ENCODE peak calls at places on chromosomes 4 and X, in ten cellular contexts. U is nephron progenitor cell, O is fibroblast of mammary gland, I is upper lobe of right lung, S is foreskin keratinocyte, L is AG10803, T is K562, Q is body of pancreas, F is kidney epithelial cell, Y is left ventricle myocardium inferior. G is an unnamed sample.

GRCh38 chr4:110087116-110087708 is 111.2 kb downstream of the ELOVL6 start:
- DNase-seq in U (no peak), O (peak), I (no peak), S (peak), L (peak), T (no peak), Q (no peak), F (peak), Y (no peak), G (no peak)

GRCh38 chr4:3415471-3416141 is 26.2 kb upstream of the HGFAC start:
- DNase-seq in U (no peak), O (no peak), I (peak), S (no peak), L (no peak), T (no peak), Q (no peak), F (no peak), Y (no peak), G (no peak)

GRCh38 chr4:20260821-20261220 is 9.1 kb downstream of the SLIT2 start:
- DNase-seq in U (no peak), O (no peak), I (no peak), S (no peak), L (peak), T (no peak), Q (no peak), F (no peak), Y (no peak), G (no peak)

GRCh38 chr4:79015406-79015805 is 76.2 kb upstream of the PAQR3 start:
- DNase-seq in U (no peak), O (no peak), I (no peak), S (no peak), L (no peak), T (no peak), Q (no peak), F (no peak), Y (no peak), G (no peak)

GRCh38 chrX:77440310-77440709 is 6.9 kb upstream of the FGF16 start:
- DNase-seq in U (no peak), O (no peak), I (no peak), S (no peak), L (no peak), T (no peak), Q (no peak), F (no peak), Y (no peak), G (no peak)

GRCh38 chr4:108247511-108248088 is 78.9 kb upstream of the LEF1 start:
- DNase-seq in U (peak), O (no peak), I (peak), S (peak), L (no peak), T (no peak), Q (peak), F (no peak), Y (no peak), G (no peak)

GRCh38 chr4:156476359-156476758 is 495.2 kb downstream of the PDGFC start:
- DNase-seq in U (no peak), O (peak), I (no peak), S (peak), L (peak), T (no peak), Q (no peak), F (peak), Y (no peak), G (no peak)

GRCh38 chr4:76630748-76631147 is 195.7 kb downstream of the SHROOM3 start:
- DNase-seq in U (no peak), O (no peak), I (no peak), S (no peak), L (peak), T (no peak), Q (no peak), F (no peak), Y (no peak), G (no peak)

GRCh38 chrX:105635794-105636193 is 186.5 kb upstream of the NRK start:
- DNase-seq in U (no peak), O (no peak), I (no peak), S (no peak), L (no peak), T (no peak), Q (no peak), F (no peak), Y (no peak), G (no peak)

GRCh38 chrX:46381630-46382029 is 163.6 kb downstream of the ZNF674 start:
- DNase-seq in U (peak), O (peak), I (no peak), S (no peak), L (peak), T (peak), Q (no peak), F (no peak), Y (no peak), G (peak)

GRCh38 chrX:46382595-46382994 is 162.6 kb downstream of the ZNF674 start:
- DNase-seq in U (no peak), O (no peak), I (no peak), S (no peak), L (no peak), T (no peak), Q (no peak), F (no peak), Y (no peak), G (no peak)

GRCh38 chrX:46383006-46383405 is 162.2 kb downstream of the ZNF674 start:
- DNase-seq in U (no peak), O (no peak), I (no peak), S (no peak), L (no peak), T (no peak), Q (no peak), F (no peak), Y (no peak), G (no peak)

DNA sequence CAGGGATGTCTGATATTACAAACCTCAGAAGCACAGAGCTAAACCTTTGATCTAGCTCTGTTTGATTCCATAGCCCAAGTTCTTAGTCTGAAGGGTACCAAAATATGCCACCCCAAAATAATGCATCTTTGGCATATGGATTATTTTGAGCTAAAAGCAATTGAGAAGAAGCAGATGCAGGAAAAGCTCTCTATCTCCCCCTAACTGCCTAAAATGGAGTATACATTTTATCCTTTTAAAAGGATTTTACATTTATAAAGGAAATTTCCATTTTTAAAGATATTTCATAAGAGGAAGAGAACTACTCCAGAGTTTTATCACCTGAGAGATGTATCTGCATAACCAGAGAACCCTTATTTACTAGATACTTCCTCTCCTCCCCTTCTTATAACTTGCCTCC is 158.7 kb downstream of the ZNF674 start:
- DNase-seq in U (no peak), O (no peak), I (no peak), S (no peak), L (no peak), T (no peak), Q (no peak), F (no peak), Y (no peak), G (no peak)
- TF ChIP-seq CTCF in U (no peak), O (peak), I (no peak), S (peak), L (peak), T (no peak), Q (no peak), F (peak), Y (no peak), G (no peak)

GRCh38 chr4:145216532-145216931 is 36.1 kb upstream of the OTUD4 start:
- DNase-seq in U (no peak), O (peak), I (no peak), S (peak), L (peak), T (no peak), Q (no peak), F (no peak), Y (no peak), G (no peak)
- TF ChIP-seq CTCF in U (peak), O (peak), I (peak), S (peak), L (peak), T (peak), Q (no peak), F (peak), Y (peak), G (no peak)

DNA sequence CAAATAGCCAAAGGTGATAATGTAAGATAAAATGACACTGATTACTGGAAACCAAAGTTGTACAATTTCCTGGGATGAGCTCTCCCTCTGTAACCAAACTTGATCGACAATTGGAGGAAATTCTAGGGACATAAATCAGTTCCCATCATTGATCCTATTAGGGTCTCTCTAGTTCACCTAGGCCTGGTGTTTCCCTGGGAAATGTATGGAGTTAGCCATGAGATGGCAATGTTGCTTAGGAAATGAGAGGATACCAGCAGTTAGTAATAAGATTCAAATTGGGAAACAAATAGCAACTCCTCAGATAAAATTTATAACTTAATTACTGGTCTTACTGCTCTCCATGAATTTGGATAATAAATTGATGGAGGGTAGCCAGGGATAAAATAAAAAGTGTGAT is 52.2 kb downstream of the SPATA18 start:
- DNase-seq in U (no peak), O (peak), I (no peak), S (peak), L (peak), T (no peak), Q (no peak), F (no peak), Y (no peak), G (peak)
- TF ChIP-seq CTCF in U (peak), O (peak), I (no peak), S (peak), L (peak), T (no peak), Q (no peak), F (no peak), Y (peak), G (no peak)

GRCh38 chrX:2967584-2967983 is 38.4 kb upstream of the ARSD start:
- DNase-seq in U (no peak), O (no peak), I (no peak), S (no peak), L (no peak), T (no peak), Q (no peak), F (no peak), Y (no peak), G (no peak)

GRCh38 chrX:2967998-2968909 is 38.1 kb upstream of the ARSH start:
- DNase-seq in U (peak), O (peak), I (no peak), S (peak), L (peak), T (no peak), Q (peak), F (no peak), Y (no peak), G (no peak)

GRCh38 chrX:2967012-2967411 is 37.9 kb upstream of the ARSD start:
- DNase-seq in U (no peak), O (no peak), I (no peak), S (no peak), L (no peak), T (no peak), Q (no peak), F (no peak), Y (no peak), G (no peak)

GRCh38 chrX:2965965-2966364 is 36.8 kb upstream of the ARSD start:
- DNase-seq in U (no peak), O (no peak), I (no peak), S (no peak), L (no peak), T (no peak), Q (peak), F (no peak), Y (no peak), G (no peak)

DNA sequence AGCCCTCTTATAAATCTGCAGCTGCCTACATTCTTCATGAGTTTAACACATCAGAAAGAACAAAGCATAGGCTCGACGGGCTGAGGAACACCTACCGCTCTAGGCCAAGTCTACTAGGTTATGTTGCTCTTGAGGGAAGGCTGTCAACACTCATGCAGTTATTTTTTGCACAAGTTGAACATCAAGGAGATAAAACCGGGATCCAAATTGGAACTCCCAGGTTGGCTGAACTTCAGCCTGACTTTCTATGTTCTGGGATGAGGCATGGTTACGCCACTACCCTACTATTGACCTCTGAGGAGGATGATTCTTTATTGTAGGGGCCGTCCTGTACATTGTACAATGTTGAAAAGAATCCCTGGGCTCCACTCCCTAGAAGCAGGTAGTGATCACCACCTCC is 37.3 kb upstream of the ARSH start:
- DNase-seq in U (no peak), O (no peak), I (no peak), S (no peak), L (no peak), T (no peak), Q (no peak), F (no peak), Y (no peak), G (no peak)
- TF ChIP-seq CTCF in U (no peak), O (no peak), I (no peak), S (no peak), L (no peak), T (no peak), Q (no peak), F (no peak), Y (no peak), G (no peak)

DNA sequence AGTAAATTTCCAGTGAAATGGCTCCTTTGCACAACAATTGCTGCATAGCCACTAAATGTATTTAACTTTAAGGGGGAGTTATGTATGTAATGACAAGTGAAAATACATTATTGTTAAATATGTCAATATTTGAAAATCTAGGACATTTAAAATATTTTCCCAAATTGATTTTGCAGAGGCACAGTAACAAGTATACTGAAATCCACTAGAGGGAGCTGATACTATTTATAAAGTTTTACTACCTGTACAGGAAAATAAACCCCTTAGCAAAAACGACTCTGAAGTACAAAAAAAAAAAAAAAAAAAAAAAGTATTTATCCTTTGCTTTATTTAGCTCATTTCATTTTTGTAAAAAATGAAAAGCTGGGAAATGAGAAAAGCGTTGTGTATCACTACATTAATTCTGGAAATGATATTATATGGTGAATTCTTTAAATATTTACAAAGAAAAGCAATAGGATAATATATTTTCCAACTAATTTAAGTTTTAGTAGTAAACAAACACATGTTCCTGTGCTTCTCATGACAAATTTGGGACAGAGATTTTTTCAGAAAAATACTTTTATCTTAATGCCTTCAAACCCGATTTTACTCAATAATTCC is 727.7 kb downstream of the DMD start:
- DNase-seq in U (no peak), O (no peak), I (no peak), S (peak), L (no peak), T (no peak), Q (no peak), F (no peak), Y (no peak), G (no peak)
- TF ChIP-seq CTCF in U (peak), O (peak), I (peak), S (peak), L (no peak), T (no peak), Q (no peak), F (peak), Y (peak), G (peak)

G was measured in endothelial cell.